ENCODE peak calls at places on chromosomes 1 and 21, in eight cellular contexts. F is breast epithelium, T is fibroblast of mammary gland, W is glutamatergic neuron, L is cardiac muscle cell, N is neural progenitor cell, B is PC-9, R is tibial nerve. M is an unnamed sample.

GRCh38 chr21:45973475-45974072 is 8.0 kb upstream of the COL6A1 start:
- DNase-seq in T (peak; percentile 87), F (peak; percentile 69), L (peak; percentile 88), B (peak; percentile 43), N (peak; percentile 85), W (peak; percentile 88), R (peak; percentile 80), M (peak; percentile 73)

GRCh38 chr21:45898028-45898350 is 83.6 kb upstream of the COL6A1 start:
- DNase-seq in R (no peak), F (no peak), B (no peak), L (no peak), T (no peak), N (no peak), W (no peak), M (no peak)

GRCh38 chr21:28636988-28637691 is 355.5 kb downstream of the LTN1 start:
- DNase-seq in W (no peak), T (peak; percentile 85), B (peak; percentile 50), N (no peak), F (no peak), L (no peak), R (no peak), M (no peak)

GRCh38 chr21:44433791-44434567 is 21.3 kb upstream of the LRRC3 start:
- DNase-seq in B (no peak), L (no peak), N (no peak), R (no peak), W (no peak), T (no peak), F (peak; percentile 49), M (no peak)

GRCh38 chr1:206109718-206110117 is 7.5 kb downstream of the AVPR1B start:
- DNase-seq in R (no peak), L (no peak), F (no peak), N (no peak), T (no peak), B (no peak), W (no peak), M (no peak)

GRCh38 chr21:36431252-36431651 is 46.1 kb downstream of the CHAF1B start:
- DNase-seq in B (no peak), F (no peak), R (no peak), W (no peak), N (no peak), T (no peak), L (no peak), M (no peak)

GRCh38 chr21:28675265-28676041 is 317.2 kb downstream of the LTN1 start:
- DNase-seq in N (no peak), L (no peak), W (no peak), B (no peak), T (peak; percentile 81), F (no peak), R (no peak), M (no peak)

GRCh38 chr21:36247316-36247715 is 72.7 kb upstream of the MORC3 start:
- DNase-seq in N (no peak), L (no peak), R (no peak), B (no peak), W (no peak), F (no peak), T (no peak), M (no peak)

GRCh38 chr21:44962481-44962966 is 22.7 kb downstream of the SLX9 start:
- DNase-seq in R (no peak), B (no peak), F (no peak), N (no peak), W (no peak), L (peak; percentile 74), T (peak; percentile 93), M (no peak)

GRCh38 chr1:226123591-226124471 is 61.3 kb downstream of the H3-3A start:
- DNase-seq in W (no peak), B (peak; percentile 87), L (no peak), N (no peak), T (no peak), F (no peak), R (no peak), M (no peak)

GRCh38 chr1:157624471-157624870 is 26.6 kb upstream of the FCRL4 start:
- DNase-seq in T (no peak), F (no peak), W (no peak), N (no peak), L (no peak), R (no peak), B (no peak), M (no peak)

GRCh38 chr1:114524933-114525332 is 13.9 kb upstream of the TRIM33 start:
- DNase-seq in F (no peak), R (no peak), N (peak; percentile 14), L (no peak), T (no peak), W (no peak), B (no peak), M (no peak)

GRCh38 chr1:215794151-215794550 is 227.0 kb downstream of the KCTD3 start:
- DNase-seq in W (no peak), T (no peak), L (no peak), N (no peak), B (no peak), R (no peak), F (no peak), M (no peak)

GRCh38 chr21:31505975-31506374 is 153.5 kb upstream of the SOD1 start:
- DNase-seq in N (no peak), L (no peak), F (no peak), T (no peak), B (no peak), R (no peak), W (no peak), M (no peak)

GRCh38 chr1:4170953-4171352 is 270.9 kb upstream of the C1orf174 start:
- DNase-seq in T (no peak), F (no peak), N (no peak), W (no peak), B (no peak), R (no peak), L (no peak), M (no peak)

GRCh38 chr1:210291786-210292275 is 36.9 kb upstream of the HHAT start:
- DNase-seq in T (peak; percentile 86), L (peak; percentile 36), R (peak; percentile 10), F (no peak), N (no peak), B (no peak), W (no peak), M (no peak)

GRCh38 chr1:19164274-19165015 is 45.6 kb downstream of the UBR4 start:
- DNase-seq in N (no peak), F (peak; percentile 64), B (peak; percentile 54), L (no peak), T (no peak), R (no peak), W (no peak), M (no peak)
- TF ChIP-seq CTCF in N (no peak), F (no peak), B (no peak), L (no peak), T (no peak), R (no peak), W (no peak), M (no peak)

GRCh38 chr1:41025979-41026819 is 4.7 kb upstream of the SLFNL1 start:
- DNase-seq in L (no peak), T (no peak), F (no peak), N (no peak), W (no peak), R (no peak), B (no peak), M (no peak)

GRCh38 chr1:41024953-41025352 is 3.4 kb upstream of the SLFNL1 start:
- DNase-seq in F (no peak), N (peak; percentile 44), W (peak; percentile 30), B (no peak), L (no peak), T (no peak), R (no peak), M (no peak)

GRCh38 chr1:41022424-41022823 is 899 bp upstream of the SLFNL1 start:
- DNase-seq in N (no peak), T (no peak), B (no peak), W (no peak), R (no peak), L (no peak), F (no peak), M (no peak)

GRCh38 chr1:41021526-41022308 is at the start of gene SLFNL1:
- DNase-seq in L (peak; percentile 26), B (no peak), R (no peak), W (peak; percentile 28), T (no peak), N (peak; percentile 32), F (no peak), M (no peak)

DNA sequence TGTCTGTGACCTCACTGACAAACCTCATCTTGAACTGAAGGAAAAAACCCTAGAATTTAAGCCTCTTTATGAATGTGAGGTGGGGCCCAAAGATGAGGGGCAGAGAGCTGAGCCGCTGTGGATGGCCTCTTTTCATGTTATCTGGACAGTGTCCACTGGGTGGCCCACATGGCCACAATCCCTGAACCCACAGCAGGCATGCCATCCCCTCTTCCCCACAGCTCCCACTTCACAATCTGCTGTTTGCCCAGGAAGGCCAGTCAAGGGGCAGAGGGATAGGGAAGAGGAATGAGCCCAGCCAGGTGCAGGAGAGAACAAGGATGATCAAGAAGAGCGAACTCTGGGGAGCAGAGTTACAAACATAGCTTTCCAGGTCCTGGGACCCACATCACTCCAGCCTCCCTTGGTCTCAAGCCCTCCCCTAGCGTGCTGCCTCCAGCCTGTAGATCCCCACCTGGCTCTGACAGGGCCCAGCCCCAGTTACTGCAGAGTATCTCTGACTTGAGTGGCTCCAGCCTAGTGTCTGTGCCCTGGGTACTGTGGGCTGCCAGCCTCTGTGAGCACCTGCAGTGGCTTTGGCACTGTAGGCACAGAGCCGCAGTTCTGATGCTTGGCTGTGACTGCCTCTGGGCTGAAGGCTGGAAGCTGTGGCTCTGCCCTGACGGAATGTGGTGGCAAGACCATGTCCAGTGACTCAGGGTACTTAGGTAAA is 1.9 kb upstream of the SLFNL1 start:
- DNase-seq in W (peak; percentile 25), F (no peak), N (peak; percentile 7), L (no peak), B (no peak), R (no peak), T (no peak), M (no peak)
- TF ChIP-seq CTCF in W (peak; percentile 35), F (no peak), N (peak; percentile 37), L (peak; percentile 43), B (peak; percentile 46), R (no peak), T (peak; percentile 41), M (no peak)

GRCh38 chr1:85502625-85503083 is 37.7 kb upstream of the DDAH1 start:
- DNase-seq in W (no peak), L (peak; percentile 51), R (peak; percentile 69), T (peak; percentile 84), N (peak; percentile 69), B (peak; percentile 35), F (no peak), M (no peak)
- TF ChIP-seq CTCF in W (peak; percentile 75), L (peak; percentile 74), R (peak; percentile 18), T (peak; percentile 64), N (peak; percentile 66), B (peak; percentile 84), F (peak; percentile 37), M (no peak)

DNA sequence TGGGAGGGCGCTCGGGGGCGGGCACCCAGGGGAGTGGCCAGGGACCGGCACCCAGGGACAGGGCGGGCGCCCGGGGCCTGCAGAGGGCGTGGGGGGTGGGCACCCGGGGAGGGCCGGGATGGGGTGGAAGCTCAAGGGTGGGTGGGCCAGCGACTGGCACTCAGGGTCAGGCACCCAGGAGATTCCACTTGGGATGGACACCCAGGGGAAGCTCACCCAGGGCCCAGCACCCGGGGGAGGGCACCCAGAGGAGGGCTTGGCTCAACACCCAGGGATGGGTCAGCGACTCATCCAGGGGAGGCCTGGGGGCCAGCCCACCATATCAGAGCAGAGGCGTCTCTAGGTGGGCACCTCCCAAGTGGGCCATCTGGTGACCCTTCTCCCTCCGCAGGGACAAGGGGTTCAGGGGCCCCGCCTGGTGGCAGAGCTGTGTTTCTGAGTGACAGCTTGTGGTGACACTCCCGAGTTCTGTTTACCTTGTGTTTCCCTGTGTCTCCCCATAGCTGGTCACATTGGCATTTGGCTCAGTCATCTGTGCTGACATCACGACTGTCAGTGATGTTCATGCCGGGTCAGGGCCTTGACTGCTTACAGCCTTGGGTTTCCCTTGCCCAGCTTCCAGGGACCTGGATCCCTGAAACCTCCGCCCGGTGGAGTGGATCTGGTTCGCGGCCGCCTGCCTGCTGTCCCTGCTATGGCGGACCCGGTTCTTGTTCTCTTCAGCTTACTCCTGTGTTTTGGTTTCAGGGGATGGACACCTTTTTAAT is 749 bp downstream of the IBA57 start:
- DNase-seq in F (peak; percentile 83), N (peak; percentile 82), L (peak; percentile 60), R (peak; percentile 76), T (peak; percentile 78), B (peak; percentile 82), W (peak; percentile 58), M (peak; percentile 53)
- TF ChIP-seq CTCF in F (peak; percentile 55), N (peak; percentile 36), L (peak; percentile 37), R (peak; percentile 14), T (peak; percentile 14), B (no peak), W (no peak), M (no peak)

M was measured in CD4-positive, alpha-beta T cell.